ENCODE peak calls at places on chromosomes 4 and X, in eight cellular contexts. One of them, this sample, is unnamed.

GRCh38 chr4:78527555-78527954 is 24.0 kb upstream of the ANXA3 start:
- DNase-seq in colonic mucosa: no peak
- DNase-seq in fibroblast of pulmonary artery: no peak
- DNase-seq in heart left ventricle: no peak
- DNase-seq in HCT116: no peak
- DNase-seq in CD8-positive, alpha-beta T cell: no peak
- DNase-seq in AG04450: no peak
- DNase-seq in tibial nerve: no peak
- DNase-seq in this sample: no peak

GRCh38 chr4:163732473-163732872 is 238.0 kb downstream of the TMA16 start:
- DNase-seq in AG04450: no peak
- DNase-seq in tibial nerve: no peak
- DNase-seq in HCT116: no peak
- DNase-seq in colonic mucosa: no peak
- DNase-seq in heart left ventricle: no peak
- DNase-seq in fibroblast of pulmonary artery: no peak
- DNase-seq in CD8-positive, alpha-beta T cell: no peak
- DNase-seq in this sample: no peak

GRCh38 chr4:165873298-165874071 is 448 bp downstream of the TLL1 start:
- DNase-seq in CD8-positive, alpha-beta T cell: no peak
- DNase-seq in fibroblast of pulmonary artery: peak
- DNase-seq in HCT116: no peak
- DNase-seq in colonic mucosa: peak
- DNase-seq in AG04450: no peak
- DNase-seq in heart left ventricle: peak
- DNase-seq in tibial nerve: no peak
- DNase-seq in this sample: peak

GRCh38 chr4:4704267-4704666 is 155.2 kb upstream of the MSX1 start:
- DNase-seq in tibial nerve: no peak
- DNase-seq in colonic mucosa: no peak
- DNase-seq in fibroblast of pulmonary artery: peak
- DNase-seq in heart left ventricle: no peak
- DNase-seq in HCT116: no peak
- DNase-seq in CD8-positive, alpha-beta T cell: no peak
- DNase-seq in AG04450: no peak
- DNase-seq in this sample: no peak

GRCh38 chr4:121728066-121728465 is 31.3 kb upstream of the ANXA5 start:
- DNase-seq in heart left ventricle: no peak
- DNase-seq in CD8-positive, alpha-beta T cell: no peak
- DNase-seq in tibial nerve: no peak
- DNase-seq in colonic mucosa: no peak
- DNase-seq in HCT116: no peak
- DNase-seq in AG04450: no peak
- DNase-seq in fibroblast of pulmonary artery: peak
- DNase-seq in this sample: no peak

GRCh38 chr4:98802673-98803286 is 126.2 kb downstream of the EIF4E start:
- DNase-seq in fibroblast of pulmonary artery: peak
- DNase-seq in colonic mucosa: no peak
- DNase-seq in AG04450: no peak
- DNase-seq in CD8-positive, alpha-beta T cell: no peak
- DNase-seq in heart left ventricle: no peak
- DNase-seq in tibial nerve: no peak
- DNase-seq in HCT116: no peak
- DNase-seq in this sample: no peak

GRCh38 chr4:75344915-75345314 is 169.3 kb downstream of the RCHY1 start:
- DNase-seq in AG04450: peak
- DNase-seq in colonic mucosa: no peak
- DNase-seq in HCT116: no peak
- DNase-seq in CD8-positive, alpha-beta T cell: no peak
- DNase-seq in heart left ventricle: no peak
- DNase-seq in fibroblast of pulmonary artery: peak
- DNase-seq in tibial nerve: no peak
- DNase-seq in this sample: no peak

GRCh38 chrX:151239748-151240147 is 63.4 kb downstream of the GPR50 start:
- DNase-seq in AG04450: no peak
- DNase-seq in heart left ventricle: no peak
- DNase-seq in colonic mucosa: no peak
- DNase-seq in CD8-positive, alpha-beta T cell: no peak
- DNase-seq in fibroblast of pulmonary artery: no peak
- DNase-seq in tibial nerve: no peak
- DNase-seq in HCT116: no peak
- DNase-seq in this sample: no peak

GRCh38 chrX:29890646-29891200 is 324.6 kb upstream of the MAGEB2 start:
- DNase-seq in CD8-positive, alpha-beta T cell: no peak
- DNase-seq in AG04450: no peak
- DNase-seq in heart left ventricle: no peak
- DNase-seq in tibial nerve: no peak
- DNase-seq in HCT116: no peak
- DNase-seq in colonic mucosa: no peak
- DNase-seq in fibroblast of pulmonary artery: no peak
- DNase-seq in this sample: no peak

GRCh38 chr4:128484896-128485295 is 197.3 kb upstream of the PGRMC2 start:
- DNase-seq in HCT116: no peak
- DNase-seq in AG04450: no peak
- DNase-seq in colonic mucosa: no peak
- DNase-seq in CD8-positive, alpha-beta T cell: no peak
- DNase-seq in heart left ventricle: no peak
- DNase-seq in tibial nerve: no peak
- DNase-seq in fibroblast of pulmonary artery: no peak
- DNase-seq in this sample: no peak

GRCh38 chrX:130799393-130799792 is 103.6 kb downstream of the ENOX2 start:
- DNase-seq in heart left ventricle: no peak
- DNase-seq in CD8-positive, alpha-beta T cell: no peak
- DNase-seq in AG04450: no peak
- DNase-seq in tibial nerve: no peak
- DNase-seq in fibroblast of pulmonary artery: peak
- DNase-seq in HCT116: no peak
- DNase-seq in colonic mucosa: no peak
- DNase-seq in this sample: no peak

GRCh38 chrX:69387559-69388487 is 116.3 kb upstream of the NALF2 start:
- DNase-seq in heart left ventricle: peak
- DNase-seq in colonic mucosa: peak
- DNase-seq in CD8-positive, alpha-beta T cell: peak
- DNase-seq in AG04450: peak
- DNase-seq in HCT116: peak
- DNase-seq in fibroblast of pulmonary artery: peak
- DNase-seq in tibial nerve: no peak
- DNase-seq in this sample: no peak

DNA sequence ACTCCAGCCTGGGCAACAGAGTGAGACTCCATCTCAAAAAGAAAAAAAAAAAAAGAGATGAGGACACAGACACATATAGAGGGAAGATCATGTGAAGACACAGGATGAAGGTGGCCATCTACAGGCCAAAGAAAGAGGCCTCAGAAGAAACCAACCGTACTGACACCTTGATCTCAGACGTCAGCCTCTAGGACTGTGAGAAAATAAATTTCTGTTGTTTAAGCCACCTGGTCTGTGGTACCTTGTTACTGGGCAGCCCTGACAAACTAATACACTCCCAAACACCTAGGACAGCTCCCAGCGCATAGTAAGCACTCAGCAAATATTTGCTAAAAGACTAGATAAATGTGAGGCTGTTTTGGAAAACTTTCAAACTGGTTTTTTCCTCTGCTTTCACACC is 59.2 kb upstream of the SMIM10 start:
- DNase-seq in fibroblast of pulmonary artery: no peak
- DNase-seq in HCT116: no peak
- DNase-seq in AG04450: no peak
- DNase-seq in colonic mucosa: no peak
- DNase-seq in CD8-positive, alpha-beta T cell: no peak
- DNase-seq in tibial nerve: no peak
- DNase-seq in heart left ventricle: no peak
- DNase-seq in this sample: no peak
- TF ChIP-seq CTCF in fibroblast of pulmonary artery: no peak
- TF ChIP-seq CTCF in HCT116: peak
- TF ChIP-seq CTCF in AG04450: no peak
- TF ChIP-seq CTCF in colonic mucosa: no peak
- TF ChIP-seq CTCF in CD8-positive, alpha-beta T cell: no peak
- TF ChIP-seq CTCF in tibial nerve: no peak
- TF ChIP-seq CTCF in heart left ventricle: no peak
- TF ChIP-seq CTCF in this sample: no peak

GRCh38 chrX:145821291-145821897 is 3.8 kb downstream of the SLITRK2 start:
- DNase-seq in colonic mucosa: no peak
- DNase-seq in CD8-positive, alpha-beta T cell: no peak
- DNase-seq in heart left ventricle: no peak
- DNase-seq in AG04450: no peak
- DNase-seq in fibroblast of pulmonary artery: no peak
- DNase-seq in HCT116: no peak
- DNase-seq in tibial nerve: no peak
- DNase-seq in this sample: no peak

GRCh38 chrX:145826466-145826865 is 8.8 kb downstream of the SLITRK2 start:
- DNase-seq in HCT116: no peak
- DNase-seq in fibroblast of pulmonary artery: no peak
- DNase-seq in heart left ventricle: no peak
- DNase-seq in tibial nerve: no peak
- DNase-seq in AG04450: no peak
- DNase-seq in CD8-positive, alpha-beta T cell: no peak
- DNase-seq in colonic mucosa: no peak
- DNase-seq in this sample: no peak

GRCh38 chrX:145823132-145823531 is 5.5 kb downstream of the SLITRK2 start:
- DNase-seq in CD8-positive, alpha-beta T cell: no peak
- DNase-seq in tibial nerve: no peak
- DNase-seq in heart left ventricle: no peak
- DNase-seq in HCT116: no peak
- DNase-seq in colonic mucosa: no peak
- DNase-seq in AG04450: no peak
- DNase-seq in fibroblast of pulmonary artery: no peak
- DNase-seq in this sample: no peak

GRCh38 chrX:145821898-145822567 is 4.4 kb downstream of the SLITRK2 start:
- DNase-seq in fibroblast of pulmonary artery: no peak
- DNase-seq in heart left ventricle: no peak
- DNase-seq in CD8-positive, alpha-beta T cell: no peak
- DNase-seq in AG04450: no peak
- DNase-seq in colonic mucosa: no peak
- DNase-seq in tibial nerve: no peak
- DNase-seq in HCT116: no peak
- DNase-seq in this sample: no peak

DNA sequence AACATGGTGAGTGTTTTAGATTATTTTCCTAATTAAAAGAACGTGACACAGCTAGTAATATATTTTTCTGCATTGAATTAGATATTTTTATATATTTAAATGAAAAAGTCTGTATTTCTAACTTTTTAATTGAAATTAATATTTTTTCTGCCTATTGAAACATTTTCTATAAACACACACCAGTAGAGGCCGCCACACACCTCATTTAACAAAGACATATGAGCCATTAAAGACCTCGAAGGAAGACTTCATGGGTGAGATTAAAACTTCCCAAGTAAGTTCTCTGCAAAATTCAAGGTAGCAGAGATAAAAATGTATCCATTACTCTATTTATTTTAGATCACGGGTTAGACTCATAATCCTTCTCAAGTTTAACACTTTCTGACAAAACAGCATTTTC is 8.3 kb downstream of the SLITRK2 start:
- DNase-seq in AG04450: no peak
- DNase-seq in colonic mucosa: no peak
- DNase-seq in heart left ventricle: no peak
- DNase-seq in HCT116: no peak
- DNase-seq in tibial nerve: no peak
- DNase-seq in fibroblast of pulmonary artery: no peak
- DNase-seq in CD8-positive, alpha-beta T cell: no peak
- DNase-seq in this sample: no peak
- TF ChIP-seq CTCF in AG04450: no peak
- TF ChIP-seq CTCF in colonic mucosa: no peak
- TF ChIP-seq CTCF in heart left ventricle: no peak
- TF ChIP-seq CTCF in HCT116: peak
- TF ChIP-seq CTCF in tibial nerve: no peak
- TF ChIP-seq CTCF in fibroblast of pulmonary artery: no peak
- TF ChIP-seq CTCF in CD8-positive, alpha-beta T cell: no peak
- TF ChIP-seq CTCF in this sample: peak

DNA sequence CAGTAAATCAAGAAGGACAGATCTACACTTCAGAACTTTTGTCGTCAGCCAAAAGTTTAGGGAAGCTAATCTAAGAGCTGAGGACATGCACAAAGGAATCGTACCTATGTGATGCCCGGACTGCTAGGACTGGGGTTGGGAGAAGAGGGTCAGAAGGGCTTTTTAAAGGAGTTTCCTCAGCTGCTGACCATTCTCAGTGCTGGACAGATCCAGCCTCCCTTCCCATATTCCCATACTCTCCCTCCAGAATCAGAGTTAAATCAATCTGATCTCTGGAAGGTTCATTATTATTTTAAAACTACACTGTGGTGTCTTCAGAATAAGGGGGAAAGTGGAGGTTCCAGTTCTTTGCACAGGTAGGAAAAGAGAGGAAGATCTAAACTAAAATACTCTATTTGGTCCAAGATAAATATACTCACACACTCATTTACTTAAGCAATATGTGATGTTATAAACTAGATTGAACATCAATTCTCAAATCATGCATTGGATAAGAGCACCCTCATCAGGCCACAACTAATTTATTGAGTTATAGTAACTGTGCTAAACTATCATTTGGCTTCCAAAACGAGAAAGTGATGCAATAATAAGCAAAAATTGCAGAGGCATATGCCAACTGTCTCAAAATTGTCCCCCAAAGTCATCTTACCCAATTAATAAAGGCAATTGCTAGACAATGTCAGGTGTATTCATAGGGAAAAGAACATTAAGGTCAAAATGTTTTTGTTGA is 124.7 kb downstream of the HNRNPD start:
- DNase-seq in fibroblast of pulmonary artery: no peak
- DNase-seq in heart left ventricle: no peak
- DNase-seq in colonic mucosa: no peak
- DNase-seq in tibial nerve: no peak
- DNase-seq in HCT116: no peak
- DNase-seq in AG04450: no peak
- DNase-seq in CD8-positive, alpha-beta T cell: no peak
- DNase-seq in this sample: no peak
- TF ChIP-seq CTCF in fibroblast of pulmonary artery: no peak
- TF ChIP-seq CTCF in heart left ventricle: no peak
- TF ChIP-seq CTCF in colonic mucosa: no peak
- TF ChIP-seq CTCF in tibial nerve: no peak
- TF ChIP-seq CTCF in HCT116: no peak
- TF ChIP-seq CTCF in AG04450: no peak
- TF ChIP-seq CTCF in CD8-positive, alpha-beta T cell: no peak
- TF ChIP-seq CTCF in this sample: no peak

GRCh38 chrX:39242187-39242586 is 440.9 kb downstream of the MID1IP1 start:
- DNase-seq in heart left ventricle: peak
- DNase-seq in HCT116: peak
- DNase-seq in fibroblast of pulmonary artery: peak
- DNase-seq in AG04450: no peak
- DNase-seq in tibial nerve: no peak
- DNase-seq in CD8-positive, alpha-beta T cell: peak
- DNase-seq in colonic mucosa: peak
- DNase-seq in this sample: no peak
- TF ChIP-seq CTCF in heart left ventricle: peak
- TF ChIP-seq CTCF in HCT116: peak
- TF ChIP-seq CTCF in fibroblast of pulmonary artery: peak
- TF ChIP-seq CTCF in AG04450: peak
- TF ChIP-seq CTCF in tibial nerve: peak
- TF ChIP-seq CTCF in CD8-positive, alpha-beta T cell: no peak
- TF ChIP-seq CTCF in colonic mucosa: peak
- TF ChIP-seq CTCF in this sample: peak

DNA sequence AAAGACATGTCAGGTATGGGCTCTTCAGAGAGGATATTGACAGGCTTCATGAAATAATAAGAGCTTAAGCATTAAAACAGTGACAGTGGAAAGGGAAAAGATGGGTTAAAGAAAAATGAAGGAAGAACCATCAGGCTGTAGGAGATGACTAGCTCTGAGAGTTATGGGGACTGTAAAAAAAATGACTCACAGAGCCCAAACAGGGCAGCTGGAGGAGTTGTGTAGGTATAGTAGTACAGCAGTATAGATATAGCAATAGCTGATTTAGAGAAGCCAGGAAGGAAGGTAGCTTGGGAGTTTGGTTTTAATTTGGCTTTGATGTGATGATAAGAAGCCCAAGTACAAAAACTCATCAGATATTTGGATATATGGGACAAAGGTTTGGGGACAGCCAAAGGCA is 66.6 kb downstream of the FREM3 start:
- DNase-seq in AG04450: no peak
- DNase-seq in tibial nerve: no peak
- DNase-seq in heart left ventricle: no peak
- DNase-seq in CD8-positive, alpha-beta T cell: no peak
- DNase-seq in colonic mucosa: no peak
- DNase-seq in HCT116: no peak
- DNase-seq in fibroblast of pulmonary artery: no peak
- DNase-seq in this sample: no peak
- TF ChIP-seq CTCF in AG04450: no peak
- TF ChIP-seq CTCF in tibial nerve: no peak
- TF ChIP-seq CTCF in heart left ventricle: no peak
- TF ChIP-seq CTCF in CD8-positive, alpha-beta T cell: no peak
- TF ChIP-seq CTCF in colonic mucosa: no peak
- TF ChIP-seq CTCF in HCT116: no peak
- TF ChIP-seq CTCF in fibroblast of pulmonary artery: no peak
- TF ChIP-seq CTCF in this sample: no peak